ENCODE peak calls at places on chromosome 4, in ten cellular contexts. H, W, C, B, Z, R, O, S, J and V are unnamed samples.

GRCh38 chr4:39759569-39759968 is 61.6 kb downstream of the UBE2K start:
- DNase-seq in H (no peak), W (no peak), C (no peak), B (no peak), Z (no peak), R (no peak), O (no peak), S (no peak), J (no peak), V (no peak)

GRCh38 chr4:25702848-25703247 is 47.2 kb downstream of the SLC34A2 start:
- DNase-seq in H (peak), W (no peak), C (no peak), B (no peak), Z (no peak), R (no peak), O (no peak), S (no peak), J (no peak), V (no peak)

GRCh38 chr4:2785613-2786012 is 7.3 kb upstream of the SH3BP2 start:
- DNase-seq in H (no peak), W (no peak), C (peak), B (no peak), Z (peak), R (no peak), O (no peak), S (no peak), J (no peak), V (no peak)

GRCh38 chr4:74623041-74623440 is 171.3 kb downstream of the BTC start:
- DNase-seq in H (peak), W (peak), C (no peak), B (peak), Z (peak), R (no peak), O (peak), S (no peak), J (peak), V (no peak)

GRCh38 chr4:53785996-53786395 is 194.7 kb upstream of the LNX1 start:
- DNase-seq in H (no peak), W (no peak), C (no peak), B (no peak), Z (no peak), R (no peak), O (no peak), S (no peak), J (no peak), V (no peak)

GRCh38 chr4:150849016-150849415 is 166.1 kb downstream of the LRBA start:
- DNase-seq in H (no peak), W (no peak), C (no peak), B (no peak), Z (no peak), R (peak), O (no peak), S (no peak), J (peak), V (no peak)

GRCh38 chr4:94532016-94532789 is 80.5 kb downstream of the PDLIM5 start:
- DNase-seq in H (no peak), W (no peak), C (no peak), B (peak), Z (no peak), R (no peak), O (no peak), S (no peak), J (peak), V (peak)

GRCh38 chr4:3046623-3047022 is 27.7 kb downstream of the HTT-AS start:
- DNase-seq in H (no peak), W (no peak), C (no peak), B (no peak), Z (no peak), R (no peak), O (no peak), S (no peak), J (no peak), V (no peak)

GRCh38 chr4:48068182-48068581 is 51.6 kb downstream of the NIPAL1 start:
- DNase-seq in H (no peak), W (no peak), C (no peak), B (no peak), Z (no peak), R (no peak), O (no peak), S (no peak), J (no peak), V (no peak)

GRCh38 chr4:80787306-80787705 is 243.2 kb upstream of the BMP3 start:
- DNase-seq in H (no peak), W (no peak), C (no peak), B (no peak), Z (no peak), R (no peak), O (no peak), S (no peak), J (no peak), V (no peak)

GRCh38 chr4:38601244-38601915 is 62.6 kb upstream of the KLF3 start:
- DNase-seq in H (peak), W (no peak), C (peak), B (no peak), Z (no peak), R (peak), O (no peak), S (no peak), J (peak), V (no peak)

GRCh38 chr4:165612936-165613335 is 234.1 kb downstream of the CPE start:
- DNase-seq in H (no peak), W (no peak), C (no peak), B (no peak), Z (no peak), R (no peak), O (no peak), S (no peak), J (no peak), V (no peak)

GRCh38 chr4:117085185-117085701 is at the start of gene TRAM1L1:
- DNase-seq in H (peak), W (no peak), C (peak), B (peak), Z (peak), R (peak), O (peak), S (peak), J (peak), V (peak)

GRCh38 chr4:1079711-1080265 is 33.6 kb downstream of the RNF212 start:
- DNase-seq in H (no peak), W (no peak), C (no peak), B (no peak), Z (no peak), R (no peak), O (no peak), S (peak), J (no peak), V (no peak)

GRCh38 chr4:129095811-129096454 is at the start of gene C4orf33:
- DNase-seq in H (peak), W (peak), C (peak), B (peak), Z (peak), R (peak), O (peak), S (peak), J (peak), V (peak)

GRCh38 chr4:6372649-6373525 is 99.5 kb downstream of the PPP2R2C start:
- DNase-seq in H (peak), W (no peak), C (no peak), B (no peak), Z (peak), R (peak), O (peak), S (peak), J (peak), V (no peak)

GRCh38 chr4:141027421-141027820 is 105.8 kb downstream of the RNF150 start:
- DNase-seq in H (no peak), W (no peak), C (no peak), B (no peak), Z (no peak), R (no peak), O (no peak), S (no peak), J (no peak), V (no peak)

GRCh38 chr4:42750831-42751230 is 93.9 kb upstream of the ATP8A1 start:
- DNase-seq in H (no peak), W (no peak), C (no peak), B (no peak), Z (no peak), R (no peak), O (no peak), S (no peak), J (no peak), V (no peak)

DNA sequence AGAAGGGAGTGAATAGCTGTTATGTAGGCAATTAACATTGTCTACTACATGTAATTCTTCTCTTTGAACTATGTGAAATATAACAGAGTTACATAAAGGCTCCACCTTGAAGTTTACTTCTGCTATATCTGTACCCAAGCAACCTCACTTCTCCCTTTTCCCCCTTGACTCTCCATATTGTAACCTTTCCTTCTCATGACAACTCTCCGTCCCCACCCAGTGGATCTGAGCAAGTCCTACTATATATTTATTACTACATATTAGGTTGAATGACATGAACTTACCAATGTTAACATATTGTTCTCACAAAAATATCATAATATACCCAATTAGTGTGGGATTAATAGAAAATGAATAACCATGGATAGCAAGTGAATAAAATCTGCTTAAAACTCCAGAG is 93.2 kb upstream of the ATP8A1 start:
- DNase-seq in H (peak), W (no peak), C (no peak), B (no peak), Z (peak), R (no peak), O (peak), S (no peak), J (no peak), V (peak)
- TF ChIP-seq CTCF in H (peak), W (no peak), C (no peak), B (no peak), Z (peak), R (no peak), O (peak), S (peak), J (no peak), V (peak)

GRCh38 chr4:4541661-4542570 is at the start of gene STX18:
- DNase-seq in H (peak), W (no peak), C (peak), B (peak), Z (peak), R (peak), O (peak), S (peak), J (peak), V (peak)
- TF ChIP-seq CTCF in H (no peak), W (no peak), C (no peak), B (peak), Z (no peak), R (no peak), O (no peak), S (no peak), J (no peak), V (no peak)

GRCh38 chr4:15198070-15198727 is 195.9 kb downstream of the CPEB2 start:
- DNase-seq in H (peak), W (no peak), C (no peak), B (no peak), Z (no peak), R (no peak), O (no peak), S (peak), J (no peak), V (no peak)

GRCh38 chr4:15202481-15202880 is 200.2 kb downstream of the CPEB2 start:
- DNase-seq in H (peak), W (no peak), C (no peak), B (no peak), Z (no peak), R (no peak), O (no peak), S (no peak), J (no peak), V (no peak)

GRCh38 chr4:15201782-15202181 is 199.5 kb downstream of the CPEB2 start:
- DNase-seq in H (no peak), W (no peak), C (no peak), B (no peak), Z (no peak), R (no peak), O (no peak), S (no peak), J (no peak), V (no peak)

GRCh38 chr4:15194520-15194919 is 192.2 kb downstream of the CPEB2 start:
- DNase-seq in H (no peak), W (no peak), C (no peak), B (no peak), Z (no peak), R (no peak), O (no peak), S (no peak), J (no peak), V (no peak)

GRCh38 chr4:15197005-15197404 is 194.7 kb downstream of the CPEB2 start:
- DNase-seq in H (peak), W (no peak), C (no peak), B (no peak), Z (no peak), R (peak), O (peak), S (peak), J (no peak), V (no peak)
- TF ChIP-seq CTCF in H (peak), W (peak), C (no peak), B (no peak), Z (no peak), R (peak), O (peak), S (peak), J (no peak), V (peak)

DNA sequence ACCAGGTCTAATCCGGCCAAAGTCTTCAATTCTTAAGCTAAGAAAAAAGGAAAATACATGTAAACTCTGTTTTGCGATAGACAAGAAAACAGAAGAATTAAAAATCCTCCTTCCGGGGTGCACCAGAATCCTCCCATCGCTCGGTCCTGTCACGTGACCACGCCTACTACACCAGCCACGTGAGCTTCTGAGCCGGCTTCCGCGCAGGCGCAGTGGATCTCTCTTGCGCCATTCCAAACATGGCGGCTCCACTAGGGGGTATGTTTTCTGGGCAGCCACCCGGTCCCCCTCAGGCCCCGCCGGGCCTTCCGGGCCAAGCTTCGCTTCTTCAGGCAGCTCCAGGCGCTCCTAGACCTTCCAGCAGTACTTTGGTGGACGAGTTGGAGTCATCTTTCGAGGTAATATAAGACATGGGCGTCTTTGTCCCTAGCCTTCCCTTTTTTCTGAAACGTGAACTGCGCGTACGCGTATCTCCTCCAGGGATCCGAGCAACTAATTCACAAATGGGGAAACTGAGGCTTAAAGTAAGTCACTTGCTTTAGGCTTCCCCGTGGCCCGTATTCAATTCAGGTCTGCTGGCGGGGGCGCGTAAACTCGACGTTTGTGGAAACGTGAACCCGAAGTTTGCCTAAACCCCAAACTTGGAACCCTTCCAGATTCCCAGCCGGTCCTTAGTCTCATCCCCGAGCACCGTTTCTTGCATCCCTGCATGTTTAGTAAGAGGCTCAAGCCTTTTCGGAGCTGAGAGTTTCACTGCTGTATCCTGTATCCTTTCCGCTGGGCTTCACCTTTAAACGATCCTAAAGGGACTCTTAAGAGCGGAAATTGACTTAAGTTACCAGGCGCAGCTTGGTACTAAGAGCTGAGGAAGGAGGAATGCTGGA is at the start of gene MED28:
- DNase-seq in H (peak), W (peak), C (peak), B (peak), Z (peak), R (peak), O (peak), S (peak), J (peak), V (peak)
- TF ChIP-seq CTCF in H (peak), W (no peak), C (no peak), B (peak), Z (no peak), R (no peak), O (peak), S (peak), J (no peak), V (no peak)

GRCh38 chr4:56651071-56651384 is 30.1 kb downstream of the HOPX start:
- DNase-seq in H (no peak), W (no peak), C (no peak), B (no peak), Z (no peak), R (no peak), O (no peak), S (no peak), J (no peak), V (no peak)

GRCh38 chr4:56648245-56649151 is 32.6 kb downstream of the HOPX start:
- DNase-seq in H (no peak), W (no peak), C (no peak), B (no peak), Z (no peak), R (no peak), O (no peak), S (no peak), J (no peak), V (no peak)

GRCh38 chr4:56649445-56650258 is 31.4 kb downstream of the HOPX start:
- DNase-seq in H (no peak), W (no peak), C (no peak), B (no peak), Z (no peak), R (no peak), O (no peak), S (no peak), J (no peak), V (no peak)

GRCh38 chr4:56653461-56654237 is 27.4 kb downstream of the HOPX start:
- DNase-seq in H (no peak), W (no peak), C (peak), B (peak), Z (peak), R (no peak), O (no peak), S (no peak), J (no peak), V (no peak)

GRCh38 chr4:56650259-56651070 is 30.6 kb downstream of the HOPX start:
- DNase-seq in H (no peak), W (no peak), C (no peak), B (no peak), Z (peak), R (no peak), O (no peak), S (no peak), J (no peak), V (no peak)
- TF ChIP-seq CTCF in H (no peak), W (peak), C (no peak), B (no peak), Z (no peak), R (no peak), O (no peak), S (peak), J (no peak), V (no peak)

DNA sequence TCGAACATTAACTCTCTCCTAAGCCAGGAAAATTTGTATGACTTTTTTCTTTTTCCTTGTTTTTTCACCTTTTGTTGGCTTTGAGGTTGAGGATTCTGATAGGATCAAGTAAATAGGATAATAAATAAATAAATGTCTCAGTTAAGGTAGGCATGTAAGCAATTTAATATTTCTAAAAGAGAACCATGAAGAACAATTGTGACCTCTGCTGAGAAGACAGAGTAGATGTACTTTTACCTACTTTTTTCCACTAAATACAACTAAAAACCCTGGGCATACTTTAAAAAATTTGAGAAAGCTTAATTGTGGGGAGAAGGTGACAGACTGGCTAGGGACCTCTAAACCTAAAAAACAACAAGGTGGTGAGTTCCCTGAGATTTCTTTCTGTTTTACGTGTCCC is 31.6 kb upstream of the CLNK start:
- DNase-seq in H (no peak), W (no peak), C (no peak), B (no peak), Z (no peak), R (no peak), O (no peak), S (no peak), J (no peak), V (no peak)
- TF ChIP-seq CTCF in H (no peak), W (no peak), C (no peak), B (no peak), Z (no peak), R (no peak), O (no peak), S (no peak), J (no peak), V (no peak)

DNA sequence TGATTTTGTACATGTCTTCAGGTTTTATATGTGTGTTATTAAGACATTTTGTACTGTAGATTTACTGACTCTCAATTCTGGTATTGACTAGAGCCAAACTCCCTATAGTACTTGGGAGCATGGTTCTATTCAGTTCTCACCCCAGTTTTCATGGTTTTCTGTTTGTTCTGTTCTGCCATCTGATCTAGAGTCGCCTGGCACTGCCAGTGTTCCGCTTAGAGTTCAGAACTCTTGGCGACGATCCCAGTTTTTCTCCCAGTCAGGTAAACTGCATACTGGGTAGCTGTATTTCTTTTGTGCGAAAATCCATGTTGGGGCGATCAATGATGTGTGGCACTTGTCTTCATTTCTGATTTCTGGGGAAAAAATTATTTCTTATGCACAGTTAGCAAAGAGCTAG is 78.0 kb downstream of the PHOX2B start:
- DNase-seq in H (no peak), W (no peak), C (no peak), B (no peak), Z (no peak), R (no peak), O (no peak), S (no peak), J (no peak), V (no peak)
- TF ChIP-seq CTCF in H (no peak), W (no peak), C (no peak), B (no peak), Z (no peak), R (no peak), O (no peak), S (no peak), J (no peak), V (no peak)